ENCODE peak calls at places on chromosomes 3 and 15, in nine cellular contexts. P is testis; I is substantia nigra; C is HEK293T; Q is PC-9; V is stimulated activated naive B cell treated with anti-CD40 and anti-IgM and Interleukin-4, amounts not matched to agents 10 μg/mL and 1 μg/mL and 100 μg/mL, for 72 hours; K is T-helper 9 cell; G is activated CD8-positive, alpha-beta memory T cell treated with anti-CD3 and anti-CD28 coated beads for 24 hours; L is stimulated activated CD4-positive, alpha-beta T cell treated with anti-CD3 and anti-CD28 coated beads, Interleukin-4, amount 100 ng/mL, for 48 hours. T is an unnamed sample.

GRCh38 chr3:97232635-97233034 is 418.2 kb downstream of the EPHA6 start:
- DNase-seq in G (no peak), Q (peak; percentile 70), C (no peak), K (no peak), P (no peak), I (no peak), V (no peak), L (no peak), T (no peak)

GRCh38 chr3:170539886-170540285 is 46.0 kb downstream of the SLC7A14 start:
- DNase-seq in L (no peak), G (no peak), Q (no peak), V (no peak), I (no peak), K (no peak), P (no peak), C (no peak), T (no peak)

GRCh38 chr15:66284276-66284675 is 9.1 kb upstream of the DIS3L start:
- DNase-seq in P (no peak), Q (no peak), G (no peak), L (no peak), C (no peak), V (no peak), K (no peak), I (no peak), T (no peak)

GRCh38 chr15:87477759-87478687 is 778.5 kb downstream of the NTRK3 start:
- DNase-seq in C (peak; percentile 10), L (no peak), K (no peak), Q (peak; percentile 9), G (no peak), V (no peak), P (peak; percentile 55), I (peak; percentile 12), T (no peak)

GRCh38 chr3:107235923-107236315 is 141.3 kb upstream of the CCDC54 start:
- DNase-seq in L (peak; percentile 28), P (peak; percentile 54), K (peak; percentile 12), C (peak; percentile 75), V (peak; percentile 36), G (no peak), Q (peak; percentile 51), I (peak; percentile 27), T (peak; percentile 53)

GRCh38 chr15:101410612-101411011 is 78.9 kb downstream of the PCSK6 start:
- DNase-seq in V (no peak), I (no peak), L (no peak), P (no peak), G (no peak), Q (no peak), K (no peak), C (no peak), T (no peak)

GRCh38 chr15:20409247-20409646 is 132.4 kb downstream of the GOLGA6L6 start:
- DNase-seq in P (no peak), L (no peak), I (no peak), G (no peak), K (no peak), C (no peak), Q (no peak), V (no peak), T (no peak)

GRCh38 chr3:8767667-8768363 is 1.6 kb downstream of the OXTR start:
- DNase-seq in C (no peak), Q (peak; percentile 37), K (no peak), I (no peak), P (peak; percentile 43), L (no peak), V (peak; percentile 30), G (peak; percentile 54), T (no peak)

GRCh38 chr15:61951949-61952348 is 108.3 kb downstream of the VPS13C start:
- DNase-seq in P (peak; percentile 52), Q (no peak), I (no peak), K (no peak), C (no peak), V (no peak), G (no peak), L (no peak), T (no peak)

GRCh38 chr3:184099806-184100686 is 3.2 kb downstream of the HTR3E start:
- DNase-seq in Q (no peak), V (no peak), C (no peak), P (no peak), K (no peak), I (no peak), L (no peak), G (no peak), T (no peak)

GRCh38 chr3:33060609-33061337 is 36.2 kb downstream of the GLB1 start:
- DNase-seq in G (no peak), Q (no peak), P (no peak), I (no peak), K (peak; percentile 45), C (no peak), V (no peak), L (peak; percentile 69), T (no peak)

T was measured in neural crest cell.